ENCODE peak calls at places on chromosome 14, in nine cellular contexts. One of them, this sample, is unnamed.

GRCh38 chr14:77022219-77022852 is 6.2 kb downstream of the IRF2BPL start:
- DNase-seq in Right ventricle myocardium superior: no peak
- DNase-seq in nucleus accumbens: no peak
- DNase-seq in ureter: no peak
- DNase-seq in epithelial cell of prostate: no peak
- DNase-seq in mucosa of descending colon: no peak
- DNase-seq in mucosa of gallbladder: no peak
- DNase-seq in nephron progenitor cell: no peak
- DNase-seq in NCI-H748 treated with DMSO at 0.1 percent for 48 hours: peak; percentile 74
- DNase-seq in this sample: peak; percentile 70

GRCh38 chr14:67390135-67390534 is 21.8 kb downstream of the PLEK2 start:
- DNase-seq in Right ventricle myocardium superior: no peak
- DNase-seq in nucleus accumbens: no peak
- DNase-seq in ureter: no peak
- DNase-seq in epithelial cell of prostate: no peak
- DNase-seq in mucosa of descending colon: no peak
- DNase-seq in mucosa of gallbladder: no peak
- DNase-seq in nephron progenitor cell: no peak
- DNase-seq in NCI-H748 treated with DMSO at 0.1 percent for 48 hours: no peak
- DNase-seq in this sample: no peak

GRCh38 chr14:51638071-51638944 is 13.4 kb upstream of the FRMD6 start:
- DNase-seq in Right ventricle myocardium superior: no peak
- DNase-seq in nucleus accumbens: no peak
- DNase-seq in ureter: no peak
- DNase-seq in epithelial cell of prostate: no peak
- DNase-seq in mucosa of descending colon: no peak
- DNase-seq in mucosa of gallbladder: no peak
- DNase-seq in nephron progenitor cell: peak; percentile 46
- DNase-seq in NCI-H748 treated with DMSO at 0.1 percent for 48 hours: no peak
- DNase-seq in this sample: no peak

GRCh38 chr14:95522556-95522955 is 6.1 kb upstream of the SYNE3 start:
- DNase-seq in Right ventricle myocardium superior: no peak
- DNase-seq in nucleus accumbens: no peak
- DNase-seq in ureter: no peak
- DNase-seq in epithelial cell of prostate: no peak
- DNase-seq in mucosa of descending colon: no peak
- DNase-seq in mucosa of gallbladder: no peak
- DNase-seq in nephron progenitor cell: no peak
- DNase-seq in NCI-H748 treated with DMSO at 0.1 percent for 48 hours: no peak
- DNase-seq in this sample: no peak

GRCh38 chr14:64220056-64220455 is 74.1 kb downstream of the ESR2 start:
- DNase-seq in Right ventricle myocardium superior: no peak
- DNase-seq in nucleus accumbens: no peak
- DNase-seq in ureter: no peak
- DNase-seq in epithelial cell of prostate: no peak
- DNase-seq in mucosa of descending colon: no peak
- DNase-seq in mucosa of gallbladder: no peak
- DNase-seq in nephron progenitor cell: no peak
- DNase-seq in NCI-H748 treated with DMSO at 0.1 percent for 48 hours: no peak
- DNase-seq in this sample: no peak

GRCh38 chr14:99673328-99674063 is 10.6 kb upstream of the CYP46A1 start:
- DNase-seq in Right ventricle myocardium superior: no peak
- DNase-seq in nucleus accumbens: no peak
- DNase-seq in ureter: no peak
- DNase-seq in epithelial cell of prostate: no peak
- DNase-seq in mucosa of descending colon: no peak
- DNase-seq in mucosa of gallbladder: no peak
- DNase-seq in nephron progenitor cell: no peak
- DNase-seq in NCI-H748 treated with DMSO at 0.1 percent for 48 hours: no peak
- DNase-seq in this sample: no peak

GRCh38 chr14:102655154-102655553 is 62.7 kb downstream of the RCOR1 start:
- DNase-seq in Right ventricle myocardium superior: no peak
- DNase-seq in nucleus accumbens: no peak
- DNase-seq in ureter: no peak
- DNase-seq in epithelial cell of prostate: no peak
- DNase-seq in mucosa of descending colon: no peak
- DNase-seq in mucosa of gallbladder: no peak
- DNase-seq in nephron progenitor cell: no peak
- DNase-seq in NCI-H748 treated with DMSO at 0.1 percent for 48 hours: no peak
- DNase-seq in this sample: no peak

GRCh38 chr14:51787352-51787751 is 73.1 kb upstream of the GNG2 start:
- DNase-seq in Right ventricle myocardium superior: no peak
- DNase-seq in nucleus accumbens: no peak
- DNase-seq in ureter: no peak
- DNase-seq in epithelial cell of prostate: no peak
- DNase-seq in mucosa of descending colon: no peak
- DNase-seq in mucosa of gallbladder: no peak
- DNase-seq in nephron progenitor cell: no peak
- DNase-seq in NCI-H748 treated with DMSO at 0.1 percent for 48 hours: no peak
- DNase-seq in this sample: no peak

This sample was measured in NCI-H510A treated with DMSO at 0.1 percent for 48 hours.